ENCODE peak calls at places on chromosomes 5 and 9, in five cellular contexts. One of them, this sample, is unnamed.

GRCh38 chr9:95441081-95441480 is 75.7 kb downstream of the PTCH1 start:
- DNase-seq in naive B cell: no peak
- DNase-seq in activated naive CD4-positive, alpha-beta T cell: no peak
- DNase-seq in T-cell: no peak
- DNase-seq in NCI-H1092: no peak
- DNase-seq in this sample: no peak

GRCh38 chr5:152246401-152246800 is 158.7 kb downstream of the NMUR2 start:
- DNase-seq in naive B cell: no peak
- DNase-seq in activated naive CD4-positive, alpha-beta T cell: no peak
- DNase-seq in T-cell: no peak
- DNase-seq in NCI-H1092: no peak
- DNase-seq in this sample: no peak

GRCh38 chr9:128005938-128006337 is 25.1 kb upstream of the EEIG1 start:
- DNase-seq in naive B cell: no peak
- DNase-seq in activated naive CD4-positive, alpha-beta T cell: no peak
- DNase-seq in T-cell: no peak
- DNase-seq in NCI-H1092: peak; percentile 18
- DNase-seq in this sample: no peak

GRCh38 chr9:124574944-124575343 is 67.7 kb upstream of the NR5A1 start:
- DNase-seq in naive B cell: no peak
- DNase-seq in activated naive CD4-positive, alpha-beta T cell: no peak
- DNase-seq in T-cell: no peak
- DNase-seq in NCI-H1092: no peak
- DNase-seq in this sample: no peak

GRCh38 chr9:123389070-123389469 is 33.1 kb downstream of the CRB2 start:
- DNase-seq in naive B cell: no peak
- DNase-seq in activated naive CD4-positive, alpha-beta T cell: no peak
- DNase-seq in T-cell: no peak
- DNase-seq in NCI-H1092: no peak
- DNase-seq in this sample: no peak

GRCh38 chr5:80255425-80255751 is 460 bp downstream of the SERINC5 start:
- DNase-seq in naive B cell: no peak
- DNase-seq in activated naive CD4-positive, alpha-beta T cell: peak; percentile 49
- DNase-seq in T-cell: no peak
- DNase-seq in NCI-H1092: no peak
- DNase-seq in this sample: peak; percentile 21

GRCh38 chr5:135423158-135423925 is 23.8 kb downstream of the DCANP1 start:
- DNase-seq in naive B cell: no peak
- DNase-seq in activated naive CD4-positive, alpha-beta T cell: no peak
- DNase-seq in T-cell: no peak
- DNase-seq in NCI-H1092: no peak
- DNase-seq in this sample: no peak

GRCh38 chr5:143635888-143636287 is 176.1 kb upstream of the HMHB1 start:
- DNase-seq in naive B cell: no peak
- DNase-seq in activated naive CD4-positive, alpha-beta T cell: no peak
- DNase-seq in T-cell: no peak
- DNase-seq in NCI-H1092: no peak
- DNase-seq in this sample: no peak

GRCh38 chr5:59732301-59732700 is 161.2 kb downstream of the PDE4D start:
- DNase-seq in naive B cell: no peak
- DNase-seq in activated naive CD4-positive, alpha-beta T cell: no peak
- DNase-seq in T-cell: no peak
- DNase-seq in NCI-H1092: no peak
- DNase-seq in this sample: no peak

GRCh38 chr5:97839338-97840081 is 656.5 kb upstream of the RIOK2 start:
- DNase-seq in naive B cell: no peak
- DNase-seq in activated naive CD4-positive, alpha-beta T cell: no peak
- DNase-seq in T-cell: no peak
- DNase-seq in NCI-H1092: no peak
- DNase-seq in this sample: no peak

GRCh38 chr5:102911973-102912372 is 156.9 kb downstream of the PAM start:
- DNase-seq in naive B cell: no peak
- DNase-seq in activated naive CD4-positive, alpha-beta T cell: no peak
- DNase-seq in T-cell: no peak
- DNase-seq in NCI-H1092: no peak
- DNase-seq in this sample: no peak

This sample was measured in NCI-H2227 treated with DMSO at 0.1 percent for 48 hours.